ENCODE peak calls at places on chromosome 15, in five cellular contexts. Y, J, L, F and E are unnamed samples.
A peak's percentile ranks its signal among the peaks of the same experiment; 100 is the strongest.

GRCh38 chr15:61182955-61183354 is 46.1 kb downstream of the RORA start:
- DNase-seq in Y (no peak), F (no peak), L (no peak), J (no peak), E (no peak)

GRCh38 chr15:96448923-96449322 is 118.4 kb downstream of the NR2F2 start:
- DNase-seq in Y (no peak), F (no peak), J (no peak), L (no peak), E (no peak)

GRCh38 chr15:69804786-69805185 is 292.9 kb downstream of the TLE3 start:
- DNase-seq in J (no peak), Y (no peak), L (no peak), F (no peak), E (no peak)

GRCh38 chr15:72284781-72285180 is 12.4 kb upstream of the PARP6 start:
- DNase-seq in L (no peak), J (no peak), F (no peak), Y (no peak), E (no peak)

GRCh38 chr15:48109856-48110531 is 10.8 kb upstream of the SLC24A5 start:
- DNase-seq in L (no peak), J (no peak), F (no peak), Y (peak; percentile 74), E (no peak)

GRCh38 chr15:89329329-89330084 is 5.1 kb downstream of the POLG start:
- DNase-seq in Y (no peak), L (no peak), F (no peak), J (no peak), E (no peak)

GRCh38 chr15:35023794-35024193 is 35.7 kb upstream of the ZNF770 start:
- DNase-seq in J (no peak), F (no peak), L (no peak), Y (no peak), E (no peak)

GRCh38 chr15:80925597-80926059 is 64.0 kb downstream of the MESD start:
- DNase-seq in Y (no peak), F (peak; percentile 37), L (no peak), J (peak; percentile 67), E (no peak)

GRCh38 chr15:78949461-78949860 is 4.6 kb upstream of the CTSH start:
- DNase-seq in L (no peak), Y (no peak), J (no peak), F (no peak), E (no peak)

GRCh38 chr15:38205502-38206235 is 47.0 kb upstream of the SPRED1 start:
- DNase-seq in L (no peak), Y (no peak), J (no peak), F (no peak), E (no peak)

GRCh38 chr15:38207591-38207990 is 45.0 kb upstream of the SPRED1 start:
- DNase-seq in F (no peak), J (peak; percentile 29), Y (no peak), L (no peak), E (no peak)

GRCh38 chr15:38212759-38213158 is 39.9 kb upstream of the SPRED1 start:
- DNase-seq in J (no peak), F (no peak), L (no peak), Y (no peak), E (no peak)

GRCh38 chr15:38211249-38211648 is 41.4 kb upstream of the SPRED1 start:
- DNase-seq in J (no peak), F (no peak), Y (no peak), L (no peak), E (no peak)

GRCh38 chr15:38208779-38209178 is 43.9 kb upstream of the SPRED1 start:
- DNase-seq in L (no peak), F (no peak), Y (no peak), J (no peak), E (no peak)
- H3K27ac ChIP-seq in L (no peak overlapping the region), F (no peak overlapping the region), Y (no peak overlapping the region), J (no peak overlapping the region), E (no peak overlapping the region)

GRCh38 chr15:75648156-75649000 is 666 bp downstream of the SNX33 start:
- DNase-seq in L (no peak), J (peak; percentile 16), Y (peak; percentile 85), F (peak; percentile 80), E (no peak)
- H3K4me1 ChIP-seq in L (peaks cover 29% of the 10 kb centered on the region), J (peaks cover 56% of the 10 kb centered on the region), Y (peaks cover 12% of the 10 kb centered on the region), F (peaks cover 44% of the 10 kb centered on the region), E (peaks cover 26% of the 10 kb centered on the region)

GRCh38 chr15:44130778-44131177 is 64.3 kb downstream of the FRMD5 start:
- DNase-seq in J (no peak), F (no peak), L (no peak), Y (no peak), E (no peak)
- TF ChIP-seq CTCF in J (no peak), F (no peak), L (no peak), Y (peak; percentile 41), E (no peak)

DNA sequence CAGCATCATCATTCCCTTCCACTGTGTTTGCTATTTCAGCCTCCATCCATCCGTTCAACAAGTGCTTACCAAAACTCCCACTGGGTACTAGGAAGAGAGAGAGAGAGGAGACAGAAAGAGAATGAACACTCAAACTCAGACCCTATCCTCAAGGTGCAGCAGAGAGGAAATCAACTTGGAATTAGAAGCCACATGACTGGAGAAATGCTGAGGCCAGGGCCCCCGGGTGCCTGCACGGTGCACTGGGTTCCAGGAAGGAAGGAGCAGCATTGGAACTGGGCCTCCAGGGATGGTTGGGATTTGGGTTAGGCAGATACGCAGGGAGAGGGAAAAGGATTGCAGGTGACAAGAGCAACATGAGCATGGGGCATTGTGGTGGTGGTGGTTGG is 30.0 kb downstream of the CORO2B start:
- DNase-seq in J (no peak), Y (no peak), F (no peak), L (no peak), E (no peak)
- H3K27ac ChIP-seq in J (no peak overlapping the region), Y (no peak overlapping the region), F (peak overlapping the region; percentile 83), L (no peak overlapping the region), E (peak overlapping the region; percentile 85)

DNA sequence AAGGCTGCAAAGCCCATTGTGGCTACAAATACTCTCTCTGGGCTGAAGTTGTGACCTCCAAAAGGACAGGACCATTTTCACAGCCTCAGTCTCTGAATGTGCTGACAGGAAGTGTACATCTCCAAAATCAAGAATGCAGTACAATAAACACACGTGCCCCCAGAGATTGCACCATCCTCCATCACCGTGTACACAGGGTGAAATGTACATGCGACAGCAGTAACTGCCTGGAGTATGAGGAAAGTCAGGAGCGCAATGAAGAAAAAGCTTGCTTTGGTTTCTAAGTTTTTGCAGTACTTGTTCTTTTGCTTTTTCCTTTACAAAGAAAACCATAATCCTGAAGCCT is 24.9 kb downstream of the BMF start:
- DNase-seq in F (no peak), Y (no peak), L (no peak), J (no peak), E (no peak)
- H3K4me1 ChIP-seq in F (peaks cover 16% of the 10 kb centered on the region), Y (peaks cover 27% of the 10 kb centered on the region), L (peaks cover 28% of the 10 kb centered on the region), J (peaks cover 33% of the 10 kb centered on the region), E (peaks cover 51% of the 10 kb centered on the region)

GRCh38 chr15:100650685-100651084 is 48.3 kb downstream of the ASB7 start:
- DNase-seq in F (no peak), J (no peak), L (no peak), Y (no peak), E (no peak)

GRCh38 chr15:100653608-100654007 is 51.2 kb downstream of the ASB7 start:
- DNase-seq in J (no peak), L (peak; percentile 72), Y (no peak), F (no peak), E (no peak)

DNA sequence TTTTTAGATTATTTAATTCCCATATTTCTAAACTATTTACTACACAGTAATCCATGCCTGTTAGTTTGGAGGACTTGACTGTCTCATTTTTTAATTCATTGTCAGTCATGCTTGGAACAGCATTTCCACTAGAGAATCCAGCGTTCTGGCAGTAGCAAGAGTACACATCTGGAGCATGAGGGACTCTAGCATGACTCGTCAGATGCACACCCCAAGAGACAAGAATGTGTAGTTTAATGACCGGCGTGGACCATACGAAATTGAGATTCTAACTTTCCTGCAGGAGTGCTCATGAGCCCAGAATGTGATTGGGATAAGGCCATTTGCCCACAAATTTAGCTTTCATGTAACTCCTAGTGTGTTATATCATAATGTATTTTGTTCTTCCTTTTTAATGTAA is 48.9 kb downstream of the ASB7 start:
- DNase-seq in L (no peak), F (no peak), J (no peak), Y (no peak), E (no peak)
- TF ChIP-seq CTCF in L (no peak), F (no peak), J (no peak), Y (peak; percentile 7), E (no peak)